ENCODE peak calls at places on chromosome 6, in seven cellular contexts. One of them, this sample, is unnamed.

GRCh38 chr6:155050311-155050710 is 55.2 kb downstream of the TIAM2 start:
- DNase-seq in neuronal stem cell: no peak
- DNase-seq in IMR-90: peak; percentile 47
- DNase-seq in endothelial cell of umbilical vein: no peak
- DNase-seq in mesenchymal stem cell: peak; percentile 18
- DNase-seq in neural progenitor cell: no peak
- DNase-seq in fibroblast of lung: peak; percentile 7
- DNase-seq in this sample: no peak

GRCh38 chr6:31676904-31677303 is 4.0 kb downstream of the LY6G5C start:
- DNase-seq in neuronal stem cell: no peak
- DNase-seq in IMR-90: no peak
- DNase-seq in endothelial cell of umbilical vein: no peak
- DNase-seq in mesenchymal stem cell: no peak
- DNase-seq in neural progenitor cell: no peak
- DNase-seq in fibroblast of lung: no peak
- DNase-seq in this sample: peak; percentile 36

GRCh38 chr6:41055149-41055548 is 2.1 kb downstream of the APOBEC2 start:
- DNase-seq in neuronal stem cell: no peak
- DNase-seq in IMR-90: peak; percentile 6
- DNase-seq in endothelial cell of umbilical vein: no peak
- DNase-seq in mesenchymal stem cell: peak; percentile 43
- DNase-seq in neural progenitor cell: no peak
- DNase-seq in fibroblast of lung: no peak
- DNase-seq in this sample: no peak

GRCh38 chr6:37351027-37351426 is 2.8 kb upstream of the RNF8 start:
- DNase-seq in neuronal stem cell: no peak
- DNase-seq in IMR-90: no peak
- DNase-seq in endothelial cell of umbilical vein: no peak
- DNase-seq in mesenchymal stem cell: no peak
- DNase-seq in neural progenitor cell: no peak
- DNase-seq in fibroblast of lung: no peak
- DNase-seq in this sample: no peak

GRCh38 chr6:89239338-89239737 is 22.2 kb upstream of the GABRR1 start:
- DNase-seq in neuronal stem cell: no peak
- DNase-seq in IMR-90: no peak
- DNase-seq in endothelial cell of umbilical vein: peak; percentile 19
- DNase-seq in mesenchymal stem cell: no peak
- DNase-seq in neural progenitor cell: no peak
- DNase-seq in fibroblast of lung: no peak
- DNase-seq in this sample: peak; percentile 11

GRCh38 chr6:75611011-75611701 is 9.5 kb downstream of the SENP6 start:
- DNase-seq in neuronal stem cell: no peak
- DNase-seq in IMR-90: no peak
- DNase-seq in endothelial cell of umbilical vein: no peak
- DNase-seq in mesenchymal stem cell: no peak
- DNase-seq in neural progenitor cell: no peak
- DNase-seq in fibroblast of lung: no peak
- DNase-seq in this sample: peak; percentile 39

GRCh38 chr6:90375681-90376439 is 79.2 kb upstream of the BACH2 start:
- DNase-seq in neuronal stem cell: no peak
- DNase-seq in IMR-90: peak; percentile 87
- DNase-seq in endothelial cell of umbilical vein: no peak
- DNase-seq in mesenchymal stem cell: peak; percentile 76
- DNase-seq in neural progenitor cell: no peak
- DNase-seq in fibroblast of lung: peak; percentile 85
- DNase-seq in this sample: peak; percentile 82

GRCh38 chr6:112906737-112907136 is 559.6 kb downstream of the RFPL4B start:
- DNase-seq in neuronal stem cell: no peak
- DNase-seq in IMR-90: peak; percentile 89
- DNase-seq in endothelial cell of umbilical vein: peak; percentile 70
- DNase-seq in mesenchymal stem cell: peak; percentile 16
- DNase-seq in neural progenitor cell: no peak
- DNase-seq in fibroblast of lung: peak; percentile 66
- DNase-seq in this sample: peak; percentile 54

GRCh38 chr6:69827491-69827890 is 30.7 kb upstream of the LMBRD1 start:
- DNase-seq in neuronal stem cell: no peak
- DNase-seq in IMR-90: peak; percentile 73
- DNase-seq in endothelial cell of umbilical vein: no peak
- DNase-seq in mesenchymal stem cell: peak; percentile 69
- DNase-seq in neural progenitor cell: no peak
- DNase-seq in fibroblast of lung: peak; percentile 76
- DNase-seq in this sample: peak; percentile 72

GRCh38 chr6:35508027-35508426 is 4.7 kb downstream of the TULP1 start:
- DNase-seq in neuronal stem cell: no peak
- DNase-seq in IMR-90: no peak
- DNase-seq in endothelial cell of umbilical vein: no peak
- DNase-seq in mesenchymal stem cell: no peak
- DNase-seq in neural progenitor cell: no peak
- DNase-seq in fibroblast of lung: no peak
- DNase-seq in this sample: no peak

GRCh38 chr6:159080217-159080976 is 35.6 kb upstream of the TAGAP start:
- DNase-seq in neuronal stem cell: no peak
- DNase-seq in IMR-90: no peak
- DNase-seq in endothelial cell of umbilical vein: no peak
- DNase-seq in mesenchymal stem cell: no peak
- DNase-seq in neural progenitor cell: no peak
- DNase-seq in fibroblast of lung: no peak
- DNase-seq in this sample: no peak

GRCh38 chr6:134706806-134707205 is 243.1 kb downstream of the ALDH8A1 start:
- DNase-seq in neuronal stem cell: no peak
- DNase-seq in IMR-90: peak; percentile 71
- DNase-seq in endothelial cell of umbilical vein: no peak
- DNase-seq in mesenchymal stem cell: no peak
- DNase-seq in neural progenitor cell: no peak
- DNase-seq in fibroblast of lung: no peak
- DNase-seq in this sample: no peak

GRCh38 chr6:43967692-43968091 is 159.6 kb downstream of the MRPL14 start:
- DNase-seq in neuronal stem cell: no peak
- DNase-seq in IMR-90: no peak
- DNase-seq in endothelial cell of umbilical vein: no peak
- DNase-seq in mesenchymal stem cell: no peak
- DNase-seq in neural progenitor cell: no peak
- DNase-seq in fibroblast of lung: no peak
- DNase-seq in this sample: no peak

GRCh38 chr6:129009856-129010255 is 126.9 kb downstream of the LAMA2 start:
- DNase-seq in neuronal stem cell: no peak
- DNase-seq in IMR-90: no peak
- DNase-seq in endothelial cell of umbilical vein: no peak
- DNase-seq in mesenchymal stem cell: no peak
- DNase-seq in neural progenitor cell: no peak
- DNase-seq in fibroblast of lung: no peak
- DNase-seq in this sample: no peak

GRCh38 chr6:130282234-130282995 is 59.7 kb upstream of the SAMD3 start:
- DNase-seq in neuronal stem cell: no peak
- DNase-seq in IMR-90: peak; percentile 45
- DNase-seq in endothelial cell of umbilical vein: peak; percentile 19
- DNase-seq in mesenchymal stem cell: peak; percentile 4
- DNase-seq in neural progenitor cell: peak; percentile 49
- DNase-seq in fibroblast of lung: peak; percentile 63
- DNase-seq in this sample: peak; percentile 60

GRCh38 chr6:33837070-33837469 is 33.3 kb upstream of the MLN start:
- DNase-seq in neuronal stem cell: no peak
- DNase-seq in IMR-90: no peak
- DNase-seq in endothelial cell of umbilical vein: no peak
- DNase-seq in mesenchymal stem cell: no peak
- DNase-seq in neural progenitor cell: no peak
- DNase-seq in fibroblast of lung: no peak
- DNase-seq in this sample: no peak

GRCh38 chr6:33840064-33840926 is 36.5 kb upstream of the MLN start:
- DNase-seq in neuronal stem cell: no peak
- DNase-seq in IMR-90: peak; percentile 98
- DNase-seq in endothelial cell of umbilical vein: peak; percentile 88
- DNase-seq in mesenchymal stem cell: peak; percentile 100
- DNase-seq in neural progenitor cell: no peak
- DNase-seq in fibroblast of lung: peak; percentile 92
- DNase-seq in this sample: peak; percentile 99

GRCh38 chr6:33839399-33840063 is 35.7 kb upstream of the MLN start:
- DNase-seq in neuronal stem cell: no peak
- DNase-seq in IMR-90: no peak
- DNase-seq in endothelial cell of umbilical vein: no peak
- DNase-seq in mesenchymal stem cell: peak; percentile 32
- DNase-seq in neural progenitor cell: no peak
- DNase-seq in fibroblast of lung: no peak
- DNase-seq in this sample: no peak

GRCh38 chr6:33837971-33838665 is 34.3 kb upstream of the MLN start:
- DNase-seq in neuronal stem cell: no peak
- DNase-seq in IMR-90: peak; percentile 56
- DNase-seq in endothelial cell of umbilical vein: no peak
- DNase-seq in mesenchymal stem cell: peak; percentile 64
- DNase-seq in neural progenitor cell: peak; percentile 34
- DNase-seq in fibroblast of lung: peak; percentile 24
- DNase-seq in this sample: peak; percentile 63

GRCh38 chr6:33838979-33839378 is 35.2 kb upstream of the MLN start:
- DNase-seq in neuronal stem cell: no peak
- DNase-seq in IMR-90: no peak
- DNase-seq in endothelial cell of umbilical vein: no peak
- DNase-seq in mesenchymal stem cell: peak; percentile 25
- DNase-seq in neural progenitor cell: no peak
- DNase-seq in fibroblast of lung: no peak
- DNase-seq in this sample: no peak
- H3K4me1 ChIP-seq in neuronal stem cell: peaks cover 17% of the 10 kb centered on the region
- H3K4me1 ChIP-seq in IMR-90: peaks cover 40% of the 10 kb centered on the region
- H3K4me1 ChIP-seq in endothelial cell of umbilical vein: peaks cover 18% of the 10 kb centered on the region
- H3K4me1 ChIP-seq in mesenchymal stem cell: peaks cover 37% of the 10 kb centered on the region
- H3K4me1 ChIP-seq in neural progenitor cell: peaks cover 7% of the 10 kb centered on the region
- H3K4me1 ChIP-seq in fibroblast of lung: peaks cover 29% of the 10 kb centered on the region
- H3K4me1 ChIP-seq in this sample: peaks cover 35% of the 10 kb centered on the region

GRCh38 chr6:3848925-3849605 is at the start of gene FAM50B:
- DNase-seq in neuronal stem cell: peak; percentile 82
- DNase-seq in IMR-90: peak; percentile 80
- DNase-seq in endothelial cell of umbilical vein: peak; percentile 86
- DNase-seq in mesenchymal stem cell: peak; percentile 82
- DNase-seq in neural progenitor cell: peak; percentile 93
- DNase-seq in fibroblast of lung: peak; percentile 87
- DNase-seq in this sample: peak; percentile 90

GRCh38 chr6:3851839-3852238 is 2.7 kb downstream of the FAM50B start:
- DNase-seq in neuronal stem cell: no peak
- DNase-seq in IMR-90: no peak
- DNase-seq in endothelial cell of umbilical vein: no peak
- DNase-seq in mesenchymal stem cell: no peak
- DNase-seq in neural progenitor cell: no peak
- DNase-seq in fibroblast of lung: no peak
- DNase-seq in this sample: no peak

GRCh38 chr6:3852391-3852790 is 3.2 kb downstream of the FAM50B start:
- DNase-seq in neuronal stem cell: no peak
- DNase-seq in IMR-90: no peak
- DNase-seq in endothelial cell of umbilical vein: no peak
- DNase-seq in mesenchymal stem cell: no peak
- DNase-seq in neural progenitor cell: no peak
- DNase-seq in fibroblast of lung: no peak
- DNase-seq in this sample: no peak

GRCh38 chr6:3849681-3850450 is 693 bp downstream of the FAM50B start:
- DNase-seq in neuronal stem cell: no peak
- DNase-seq in IMR-90: no peak
- DNase-seq in endothelial cell of umbilical vein: peak; percentile 39
- DNase-seq in mesenchymal stem cell: no peak
- DNase-seq in neural progenitor cell: no peak
- DNase-seq in fibroblast of lung: peak; percentile 22
- DNase-seq in this sample: peak; percentile 48

GRCh38 chr6:3850451-3851203 is 1.5 kb downstream of the FAM50B start:
- DNase-seq in neuronal stem cell: no peak
- DNase-seq in IMR-90: no peak
- DNase-seq in endothelial cell of umbilical vein: no peak
- DNase-seq in mesenchymal stem cell: no peak
- DNase-seq in neural progenitor cell: no peak
- DNase-seq in fibroblast of lung: no peak
- DNase-seq in this sample: no peak
- H2AFZ ChIP-seq in neuronal stem cell: no peak overlapping the region
- H2AFZ ChIP-seq in IMR-90: no peak overlapping the region
- H2AFZ ChIP-seq in endothelial cell of umbilical vein: no peak overlapping the region
- H2AFZ ChIP-seq in mesenchymal stem cell: no peak overlapping the region
- H2AFZ ChIP-seq in neural progenitor cell: no peak overlapping the region
- H2AFZ ChIP-seq in fibroblast of lung: no peak overlapping the region
- H2AFZ ChIP-seq in this sample: no peak overlapping the region

DNA sequence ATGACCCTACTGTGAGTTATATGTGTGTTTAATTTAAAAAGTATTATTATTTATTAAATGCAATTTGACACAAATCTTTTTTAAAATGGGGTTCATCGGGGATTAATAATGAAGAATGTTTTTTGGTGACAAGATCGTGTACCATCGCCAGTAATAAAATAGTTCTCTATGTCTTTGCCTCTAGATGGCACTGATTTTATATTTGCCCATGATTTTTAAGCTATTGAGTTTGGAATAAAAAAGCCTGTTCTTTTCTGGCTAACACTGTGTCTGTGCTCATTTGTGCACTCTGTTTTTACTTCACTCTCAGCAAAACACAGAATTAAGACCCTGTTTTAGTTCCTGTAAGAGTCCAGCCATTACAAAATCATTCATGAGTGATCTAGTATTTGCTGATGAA is 127.0 kb downstream of the FARS2 start:
- DNase-seq in neuronal stem cell: no peak
- DNase-seq in IMR-90: no peak
- DNase-seq in endothelial cell of umbilical vein: no peak
- DNase-seq in mesenchymal stem cell: no peak
- DNase-seq in neural progenitor cell: no peak
- DNase-seq in fibroblast of lung: no peak
- DNase-seq in this sample: no peak
- H3K9ac ChIP-seq in neuronal stem cell: no peak overlapping the region
- H3K9ac ChIP-seq in IMR-90: no peak overlapping the region
- H3K9ac ChIP-seq in endothelial cell of umbilical vein: no peak overlapping the region
- H3K9ac ChIP-seq in mesenchymal stem cell: no peak overlapping the region
- H3K9ac ChIP-seq in neural progenitor cell: no peak overlapping the region
- H3K9ac ChIP-seq in fibroblast of lung: no peak overlapping the region
- H3K9ac ChIP-seq in this sample: no peak overlapping the region

GRCh38 chr6:105871542-105871941 is 214.6 kb upstream of the PRDM1 start:
- DNase-seq in neuronal stem cell: no peak
- DNase-seq in IMR-90: no peak
- DNase-seq in endothelial cell of umbilical vein: no peak
- DNase-seq in mesenchymal stem cell: no peak
- DNase-seq in neural progenitor cell: no peak
- DNase-seq in fibroblast of lung: no peak
- DNase-seq in this sample: no peak
- H3K4me1 ChIP-seq in neuronal stem cell: no peaks in the 10 kb centered on the region
- H3K4me1 ChIP-seq in IMR-90: no peaks in the 10 kb centered on the region
- H3K4me1 ChIP-seq in endothelial cell of umbilical vein: no peaks in the 10 kb centered on the region
- H3K4me1 ChIP-seq in mesenchymal stem cell: no peaks in the 10 kb centered on the region
- H3K4me1 ChIP-seq in neural progenitor cell: no peaks in the 10 kb centered on the region
- H3K4me1 ChIP-seq in fibroblast of lung: no peaks in the 10 kb centered on the region
- H3K4me1 ChIP-seq in this sample: no peaks in the 10 kb centered on the region